ENCODE peak calls at places on chromosomes 3 and 15, in seven cellular contexts. H, K, U, E, C, B and A are unnamed samples.

GRCh38 chr3:140726061-140726460 is 48.2 kb downstream of the TRIM42 start:
- DNase-seq in H (no peak), K (no peak), U (no peak), E (no peak), C (no peak), B (no peak), A (no peak)

GRCh38 chr3:115885621-115886020 is 262.3 kb downstream of the GAP43 start:
- DNase-seq in H (no peak), K (no peak), U (no peak), E (no peak), C (no peak), B (no peak), A (no peak)

GRCh38 chr3:25103391-25103790 is 324.7 kb upstream of the RARB start:
- DNase-seq in H (no peak), K (no peak), U (no peak), E (no peak), C (no peak), B (no peak), A (no peak)

GRCh38 chr3:12024959-12025570 is 20.9 kb downstream of the SYN2 start:
- DNase-seq in H (no peak), K (no peak), U (no peak), E (no peak), C (no peak), B (no peak), A (no peak)

GRCh38 chr3:194375921-194376570 is 6.5 kb upstream of the LRRC15 start:
- DNase-seq in H (no peak), K (no peak), U (no peak), E (no peak), C (no peak), B (no peak), A (no peak)

GRCh38 chr3:46656778-46657556 is 36.5 kb downstream of the ALS2CL start:
- DNase-seq in H (no peak), K (no peak), U (no peak), E (peak; percentile 41), C (no peak), B (no peak), A (no peak)

GRCh38 chr3:14435175-14436011 is 33.0 kb downstream of the SLC6A6 start:
- DNase-seq in H (no peak), K (no peak), U (no peak), E (no peak), C (no peak), B (no peak), A (no peak)

GRCh38 chr3:58657036-58657435 is 9.5 kb downstream of the FAM3D start:
- DNase-seq in H (no peak), K (no peak), U (no peak), E (no peak), C (no peak), B (no peak), A (no peak)

GRCh38 chr15:92636950-92637481 is 18.6 kb downstream of the FAM174B start:
- DNase-seq in H (peak; percentile 12), K (peak; percentile 57), U (no peak), E (peak; percentile 79), C (no peak), B (peak; percentile 39), A (no peak)

GRCh38 chr3:129305592-129306091 is 27.0 kb downstream of the HMCES start:
- DNase-seq in H (no peak), K (no peak), U (no peak), E (peak; percentile 96), C (no peak), B (peak; percentile 79), A (no peak)

GRCh38 chr15:58966698-58967097 is 20.8 kb upstream of the RNF111 start:
- DNase-seq in H (no peak), K (no peak), U (no peak), E (no peak), C (no peak), B (no peak), A (no peak)

GRCh38 chr15:101031203-101031602 is 112.0 kb downstream of the LRRK1 start:
- DNase-seq in H (no peak), K (no peak), U (no peak), E (peak; percentile 32), C (no peak), B (no peak), A (no peak)

GRCh38 chr3:159928692-159929091 is 59.9 kb upstream of the IL12A start:
- DNase-seq in H (no peak), K (no peak), U (no peak), E (no peak), C (no peak), B (no peak), A (peak; percentile 54)

GRCh38 chr3:38644662-38645053 is 4.8 kb downstream of the SCN5A start:
- DNase-seq in H (no peak), K (peak; percentile 3), U (no peak), E (peak; percentile 26), C (no peak), B (no peak), A (no peak)

GRCh38 chr3:159855599-159856495 is 132.8 kb upstream of the IL12A start:
- DNase-seq in H (no peak), K (peak; percentile 54), U (no peak), E (no peak), C (no peak), B (no peak), A (no peak)

GRCh38 chr3:48502728-48503168 is 1.2 kb downstream of the SHISA5 start:
- DNase-seq in H (no peak), K (peak; percentile 82), U (no peak), E (no peak), C (no peak), B (no peak), A (no peak)

GRCh38 chr3:120198305-120198878 is 86.6 kb downstream of the GPR156 start:
- DNase-seq in H (peak; percentile 8), K (no peak), U (peak; percentile 8), E (no peak), C (no peak), B (no peak), A (no peak)

GRCh38 chr15:34010921-34011320 is 28.1 kb downstream of the AVEN start:
- DNase-seq in H (no peak), K (no peak), U (no peak), E (no peak), C (no peak), B (no peak), A (no peak)

GRCh38 chr3:108301695-108302404 is 5.5 kb downstream of the HHLA2 start:
- DNase-seq in H (no peak), K (no peak), U (no peak), E (no peak), C (no peak), B (no peak), A (no peak)

GRCh38 chr3:68999605-69000004 is 13.9 kb downstream of the EOGT start:
- DNase-seq in H (no peak), K (no peak), U (no peak), E (no peak), C (no peak), B (no peak), A (no peak)

GRCh38 chr15:100261302-100262240 is 80.2 kb downstream of the ADAMTS17 start:
- DNase-seq in H (no peak), K (no peak), U (no peak), E (peak; percentile 28), C (no peak), B (no peak), A (no peak)

GRCh38 chr15:70083946-70084345 is 13.8 kb downstream of the TLE3 start:
- DNase-seq in H (no peak), K (no peak), U (no peak), E (no peak), C (peak; percentile 49), B (no peak), A (no peak)

GRCh38 chr3:23325466-23326065 is 122.4 kb downstream of the UBE2E2 start:
- DNase-seq in H (no peak), K (no peak), U (no peak), E (no peak), C (peak; percentile 30), B (no peak), A (no peak)

GRCh38 chr3:46943237-46944187 is 33.0 kb downstream of the CCDC12 start:
- DNase-seq in H (peak; percentile 68), K (no peak), U (peak; percentile 94), E (no peak), C (no peak), B (no peak), A (no peak)

DNA sequence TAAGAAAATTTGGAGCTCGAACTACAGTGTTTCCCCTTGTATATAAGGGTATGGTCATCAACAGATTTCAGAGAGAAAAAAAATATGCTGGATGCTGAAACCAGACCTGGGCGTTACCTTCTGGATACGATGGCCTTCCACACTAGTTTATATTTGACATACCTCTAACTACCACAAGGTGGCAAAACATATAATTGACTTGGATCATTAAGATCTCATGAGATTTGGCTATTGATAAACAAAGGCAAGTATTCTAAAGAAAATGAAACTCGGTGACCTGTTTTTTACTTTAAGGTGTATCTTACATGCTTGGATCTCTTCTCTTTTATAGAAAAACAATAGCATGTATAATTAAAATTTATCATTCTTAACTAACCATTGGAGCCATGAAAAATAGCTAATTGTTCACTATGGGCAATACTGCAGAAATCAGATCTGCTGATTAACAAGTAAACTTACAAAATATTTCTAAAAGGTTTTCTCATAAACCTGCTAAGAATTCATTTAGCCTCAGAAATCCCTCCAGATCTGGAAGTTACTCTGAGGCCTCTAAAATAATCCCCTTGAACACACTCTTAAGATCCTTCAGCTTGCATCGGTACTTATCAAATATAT is 300.6 kb upstream of the KCNH8 start:
- DNase-seq in H (peak; percentile 6), K (peak; percentile 6), U (peak; percentile 10), E (no peak), C (no peak), B (peak; percentile 22), A (no peak)
- H3K4me3 ChIP-seq in H (no peak overlapping the region), K (no peak overlapping the region), U (no peak overlapping the region), E (no peak overlapping the region), C (no peak overlapping the region), B (no peak overlapping the region), A (no peak overlapping the region)

DNA sequence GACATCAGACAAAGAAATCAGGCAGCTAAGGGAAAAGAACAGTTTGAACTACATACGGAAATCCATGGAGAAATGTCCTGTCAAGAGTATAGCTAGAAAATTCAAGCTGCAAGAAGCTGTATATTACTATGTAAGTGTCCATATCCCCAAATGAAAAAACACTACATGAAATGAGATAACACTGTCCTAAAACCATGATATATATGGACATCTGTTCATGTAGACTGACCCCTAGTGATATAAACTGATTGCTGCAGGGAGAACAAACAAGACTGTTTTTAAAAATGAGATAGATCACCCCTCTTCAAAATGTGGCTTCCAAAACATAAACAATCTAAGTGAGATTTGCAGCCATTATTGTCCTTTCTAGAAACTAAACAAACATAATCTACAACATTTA is 985.6 kb downstream of the EPHA3 start:
- DNase-seq in H (no peak), K (peak; percentile 0), U (peak; percentile 13), E (no peak), C (no peak), B (no peak), A (no peak)
- TF ChIP-seq CTCF in H (peak; percentile 42), K (peak; percentile 65), U (peak; percentile 37), E (no peak), C (peak; percentile 23), B (no peak), A (peak; percentile 60)

GRCh38 chr15:67176195-67176971 is 78.1 kb downstream of the AAGAB start:
- DNase-seq in H (no peak), K (peak; percentile 56), U (no peak), E (no peak), C (no peak), B (no peak), A (no peak)
- TF ChIP-seq SIN3A in H (no peak), K (no peak), U (no peak), E (no peak), C (no peak), B (no peak), A (no peak)

DNA sequence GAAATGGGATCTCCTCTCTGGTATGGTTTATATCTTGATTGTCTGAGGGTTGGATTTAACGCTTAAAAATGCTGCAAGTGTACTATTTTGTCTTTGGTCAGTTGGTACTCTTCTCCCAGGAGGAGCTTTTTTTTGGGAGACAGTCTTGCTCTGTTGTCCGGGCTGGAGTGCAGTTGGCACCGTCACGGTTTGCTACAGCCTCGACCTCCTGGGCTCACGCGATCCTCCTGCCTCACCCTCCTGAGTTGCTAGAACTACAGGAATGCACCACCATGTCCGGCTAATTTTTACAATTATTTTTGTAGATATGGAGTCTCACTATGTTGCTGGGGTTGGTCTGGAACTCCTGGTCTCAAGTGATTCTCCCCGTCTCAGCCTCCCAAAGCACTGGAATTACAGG is 89.5 kb downstream of the FNDC3B start:
- DNase-seq in H (no peak), K (no peak), U (no peak), E (no peak), C (no peak), B (no peak), A (no peak)
- H3K4me3 ChIP-seq in H (no peak overlapping the region), K (no peak overlapping the region), U (no peak overlapping the region), E (no peak overlapping the region), C (no peak overlapping the region), B (no peak overlapping the region), A (no peak overlapping the region)